ENCODE peak calls at places on chromosomes 5 and 9, in six cellular contexts. N, G, R, Z, X and Q are unnamed samples.

GRCh38 chr5:137631453-137631852 is 104.4 kb downstream of the KLHL3 start:
- DNase-seq in N (no peak), G (no peak), R (no peak), Z (no peak), X (no peak), Q (no peak)

GRCh38 chr9:21096172-21096900 is 18.6 kb upstream of the IFNB1 start:
- DNase-seq in N (no peak), G (no peak), R (no peak), Z (no peak), X (peak; percentile 48), Q (no peak)

GRCh38 chr5:60727032-60727431 is 27.1 kb upstream of the DEPDC1B start:
- DNase-seq in N (no peak), G (no peak), R (no peak), Z (no peak), X (no peak), Q (no peak)

GRCh38 chr5:27412379-27412778 is 374.0 kb upstream of the CDH9 start:
- DNase-seq in N (no peak), G (no peak), R (no peak), Z (no peak), X (no peak), Q (no peak)

GRCh38 chr5:54645888-54646284 is 128.3 kb downstream of the SNX18 start:
- DNase-seq in N (no peak), G (no peak), R (no peak), Z (no peak), X (no peak), Q (no peak)

GRCh38 chr9:19875291-19875910 is 86.6 kb upstream of the SLC24A2 start:
- DNase-seq in N (no peak), G (no peak), R (no peak), Z (no peak), X (no peak), Q (no peak)

GRCh38 chr5:135718151-135718550 is 116.3 kb upstream of the SLC25A48 start:
- DNase-seq in N (no peak), G (no peak), R (no peak), Z (no peak), X (no peak), Q (no peak)

GRCh38 chr5:654071-654778 is 38.9 kb downstream of the TPPP start:
- DNase-seq in N (no peak), G (no peak), R (no peak), Z (no peak), X (no peak), Q (no peak)

GRCh38 chr5:77003246-77003645 is 27.0 kb upstream of the AGGF1 start:
- DNase-seq in N (no peak), G (no peak), R (no peak), Z (no peak), X (no peak), Q (no peak)

GRCh38 chr5:78533356-78533755 is 115.2 kb downstream of the LHFPL2 start:
- DNase-seq in N (no peak), G (no peak), R (no peak), Z (no peak), X (no peak), Q (no peak)

GRCh38 chr9:134897584-134898170 is 17.1 kb downstream of the FCN2 start:
- DNase-seq in N (no peak), G (no peak), R (no peak), Z (no peak), X (no peak), Q (no peak)

GRCh38 chr9:70988551-70988950 is 132.9 kb downstream of the TRPM3 start:
- DNase-seq in N (no peak), G (no peak), R (no peak), Z (no peak), X (no peak), Q (no peak)

GRCh38 chr5:139764250-139764791 is 31.3 kb upstream of the PSD2 start:
- DNase-seq in N (no peak), G (no peak), R (no peak), Z (no peak), X (no peak), Q (peak; percentile 75)
- H3K4me3 ChIP-seq in N (no peak overlapping the region), G (no peak overlapping the region), R (no peak overlapping the region), Z (no peak overlapping the region), X (no peak overlapping the region), Q (peak overlapping the region; percentile 34)

GRCh38 chr5:89267764-89268163 is 384.8 kb upstream of the MEF2C start:
- DNase-seq in N (no peak), G (no peak), R (no peak), Z (no peak), X (no peak), Q (no peak)

GRCh38 chr5:89262030-89262429 is 379.0 kb upstream of the MEF2C start:
- DNase-seq in N (no peak), G (no peak), R (no peak), Z (no peak), X (no peak), Q (no peak)

GRCh38 chr5:89260254-89260653 is 377.3 kb upstream of the MEF2C start:
- DNase-seq in N (no peak), G (no peak), R (no peak), Z (no peak), X (no peak), Q (no peak)

GRCh38 chr5:89265511-89266169 is 382.7 kb upstream of the MEF2C start:
- DNase-seq in N (no peak), G (no peak), R (no peak), Z (no peak), X (no peak), Q (no peak)

GRCh38 chr5:89263846-89264245 is 380.9 kb upstream of the MEF2C start:
- DNase-seq in N (no peak), G (no peak), R (no peak), Z (no peak), X (no peak), Q (no peak)
- TF ChIP-seq CTCF in N (no peak), G (no peak), R (no peak), Z (no peak), X (no peak), Q (no peak)

GRCh38 chr9:120477534-120478001 is 102.4 kb downstream of the CDK5RAP2 start:
- DNase-seq in N (peak; percentile 36), G (peak; percentile 33), R (no peak), Z (peak; percentile 46), X (peak; percentile 43), Q (peak; percentile 58)
- H3K4me1 ChIP-seq in N (peaks cover 49% of the 10 kb centered on the region), G (no peaks in the 10 kb centered on the region), R (no peaks in the 10 kb centered on the region), Z (peaks cover 37% of the 10 kb centered on the region), X (no peaks in the 10 kb centered on the region), Q (no peaks in the 10 kb centered on the region)

GRCh38 chr9:99693888-99694287 is 127.8 kb upstream of the NR4A3 start:
- DNase-seq in N (no peak), G (no peak), R (no peak), Z (no peak), X (no peak), Q (no peak)
- H3K4me3 ChIP-seq in N (no peak overlapping the region), G (no peak overlapping the region), R (no peak overlapping the region), Z (no peak overlapping the region), X (no peak overlapping the region), Q (no peak overlapping the region)

GRCh38 chr5:10521466-10522223 is 42.2 kb upstream of the ANKRD33B start:
- DNase-seq in N (no peak), G (no peak), R (no peak), Z (no peak), X (no peak), Q (peak; percentile 38)
- TF ChIP-seq CTCF in N (no peak), G (no peak), R (peak; percentile 13), Z (no peak), X (peak; percentile 62), Q (peak; percentile 64)

GRCh38 chr9:4936277-4936676 is 48.8 kb upstream of the JAK2 start:
- DNase-seq in N (no peak), G (no peak), R (no peak), Z (no peak), X (no peak), Q (no peak)
- H3K4me1 ChIP-seq in N (peaks cover 35% of the 10 kb centered on the region), G (no peaks in the 10 kb centered on the region), R (peaks cover 5% of the 10 kb centered on the region), Z (peaks cover 17% of the 10 kb centered on the region), X (no peaks in the 10 kb centered on the region), Q (no peaks in the 10 kb centered on the region)

GRCh38 chr5:160699301-160699700 is 152.7 kb downstream of the ATP10B start:
- DNase-seq in N (no peak), G (no peak), R (no peak), Z (no peak), X (no peak), Q (no peak)
- H3K4me3 ChIP-seq in N (no peak overlapping the region), G (no peak overlapping the region), R (no peak overlapping the region), Z (no peak overlapping the region), X (no peak overlapping the region), Q (no peak overlapping the region)